ENCODE peak calls at places on chromosome 18, in seven cellular contexts. K is SK-N-SH, Z is HepG2, L is K562, I is GM12878, F is GM12891, P is H1. E is an unnamed sample.
A peak's percentile ranks its signal among the peaks of the same experiment; 100 is the strongest.

GRCh38 chr18:47815486-47816270 is 114.8 kb downstream of the SMAD2 start:
- DNase-seq in K (no peak), Z (no peak), L (peak; percentile 12), I (no peak), F (no peak), P (no peak), E (no peak)

GRCh38 chr18:48662021-48662661 is 123.3 kb downstream of the CTIF start:
- DNase-seq in K (no peak), Z (peak; percentile 70), L (no peak), I (no peak), F (no peak), P (no peak), E (no peak)

GRCh38 chr18:48663931-48664847 is 125.4 kb downstream of the CTIF start:
- DNase-seq in K (peak; percentile 84), Z (peak; percentile 42), L (peak; percentile 72), I (no peak), F (peak; percentile 73), P (peak; percentile 99), E (peak; percentile 75)

GRCh38 chr18:67417864-67418523 is 98.5 kb downstream of the DSEL start:
- DNase-seq in K (no peak), Z (peak; percentile 23), L (no peak), I (peak; percentile 5), F (peak; percentile 5), P (no peak), E (no peak)

GRCh38 chr18:48292229-48292628 is 117.0 kb downstream of the ZBTB7C start:
- DNase-seq in K (no peak), Z (no peak), L (no peak), I (no peak), F (no peak), P (peak; percentile 11), E (no peak)

GRCh38 chr18:52394602-52395001 is 54.6 kb downstream of the DCC start:
- DNase-seq in K (no peak), Z (no peak), L (no peak), I (peak; percentile 52), F (no peak), P (no peak), E (no peak)

GRCh38 chr18:59505311-59505710 is 146.2 kb upstream of the LMAN1 start:
- DNase-seq in K (no peak), Z (no peak), L (no peak), I (no peak), F (no peak), P (no peak), E (no peak)

GRCh38 chr18:29164993-29165599 is 988.2 kb upstream of the CDH2 start:
- DNase-seq in K (no peak), Z (peak; percentile 13), L (no peak), I (no peak), F (no peak), P (no peak), E (no peak)

GRCh38 chr18:25832008-25832604 is 258.3 kb downstream of the SS18 start:
- DNase-seq in K (peak; percentile 62), Z (peak; percentile 25), L (peak; percentile 63), I (no peak), F (peak; percentile 29), P (peak; percentile 83), E (peak; percentile 11)

GRCh38 chr18:23433360-23433759 is 19.7 kb upstream of the RIOK3 start:
- DNase-seq in K (no peak), Z (no peak), L (peak; percentile 66), I (no peak), F (no peak), P (no peak), E (no peak)

GRCh38 chr18:74963820-74964446 is 245.0 kb downstream of the PTGR3 start:
- DNase-seq in K (peak; percentile 36), Z (peak; percentile 48), L (peak; percentile 6), I (no peak), F (no peak), P (no peak), E (no peak)

GRCh38 chr18:53375641-53376040 is 848.8 kb downstream of the MBD2 start:
- DNase-seq in K (no peak), Z (no peak), L (no peak), I (no peak), F (no peak), P (no peak), E (no peak)

GRCh38 chr18:48542513-48543181 is 3.8 kb downstream of the CTIF start:
- DNase-seq in K (no peak), Z (no peak), L (peak; percentile 16), I (no peak), F (no peak), P (peak; percentile 53), E (no peak)

GRCh38 chr18:60570172-60570571 is 197.6 kb upstream of the MC4R start:
- DNase-seq in K (no peak), Z (no peak), L (no peak), I (no peak), F (no peak), P (no peak), E (no peak)

GRCh38 chr18:27428120-27428519 is 243.0 kb upstream of the CHST9 start:
- DNase-seq in K (no peak), Z (no peak), L (no peak), I (no peak), F (no peak), P (no peak), E (no peak)

GRCh38 chr18:2906522-2907458 is 60.0 kb downstream of the EMILIN2 start:
- DNase-seq in K (peak; percentile 87), Z (peak; percentile 12), L (peak; percentile 83), I (no peak), F (peak; percentile 77), P (peak; percentile 77), E (peak; percentile 71)

GRCh38 chr18:48913201-48913600 is 37.6 kb downstream of the SMAD7 start:
- DNase-seq in K (no peak), Z (no peak), L (no peak), I (no peak), F (no peak), P (no peak), E (no peak)

GRCh38 chr18:63207825-63208224 is 111.7 kb downstream of the BCL2 start:
- DNase-seq in K (no peak), Z (no peak), L (no peak), I (no peak), F (no peak), P (no peak), E (no peak)

GRCh38 chr18:52319423-52319822 is 20.6 kb upstream of the DCC start:
- DNase-seq in K (no peak), Z (no peak), L (no peak), I (no peak), F (no peak), P (no peak), E (no peak)

GRCh38 chr18:33802955-33803354 is 224.9 kb downstream of the ASXL3 start:
- DNase-seq in K (no peak), Z (no peak), L (no peak), I (no peak), F (no peak), P (no peak), E (no peak)

GRCh38 chr18:6949800-6950586 is 167.6 kb downstream of the LAMA1 start:
- DNase-seq in K (no peak), Z (no peak), L (no peak), I (no peak), F (no peak), P (no peak), E (no peak)

GRCh38 chr18:74196220-74197119 is 48.1 kb downstream of the TIMM21 start:
- DNase-seq in K (peak; percentile 87), Z (peak; percentile 76), L (peak; percentile 68), I (peak; percentile 36), F (peak; percentile 66), P (no peak), E (peak; percentile 48)

GRCh38 chr18:34866739-34867138 is 156.6 kb downstream of the DTNA start:
- DNase-seq in K (peak; percentile 54), Z (no peak), L (no peak), I (no peak), F (no peak), P (no peak), E (no peak)
- TF ChIP-seq TAF1 in K (no peak), Z (no peak), L (no peak), I (no peak), F (no peak), P (no peak), E (no peak)

GRCh38 chr18:42641996-42642395 is 473.5 kb downstream of the RIT2 start:
- DNase-seq in K (no peak), Z (no peak), L (no peak), I (no peak), F (no peak), P (no peak), E (no peak)

GRCh38 chr18:42635378-42636048 is 480.0 kb downstream of the RIT2 start:
- DNase-seq in K (peak; percentile 7), Z (no peak), L (no peak), I (no peak), F (no peak), P (no peak), E (no peak)

GRCh38 chr18:42644729-42645131 is 470.8 kb downstream of the RIT2 start:
- DNase-seq in K (peak; percentile 4), Z (no peak), L (no peak), I (no peak), F (no peak), P (no peak), E (no peak)

GRCh38 chr18:42636309-42636708 is 479.2 kb downstream of the RIT2 start:
- DNase-seq in K (no peak), Z (no peak), L (no peak), I (no peak), F (no peak), P (no peak), E (no peak)

DNA sequence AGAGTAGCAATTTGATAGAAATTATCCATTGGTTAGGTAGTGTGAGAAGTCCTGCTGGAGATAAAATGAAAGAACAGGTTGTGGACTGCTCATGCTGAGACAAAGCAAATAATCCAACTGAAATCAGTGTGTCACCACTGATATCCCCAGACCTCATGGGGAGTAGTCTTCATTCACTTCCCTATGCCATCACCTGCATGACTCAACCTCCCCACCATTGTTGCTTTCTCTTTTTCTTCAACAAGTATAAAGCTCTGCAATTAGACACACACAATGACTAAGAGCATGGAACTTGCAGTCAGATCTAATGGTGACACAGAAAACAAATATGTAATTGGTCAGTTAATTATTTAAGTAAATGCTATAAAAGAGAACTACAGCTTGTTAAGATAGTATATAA is 475.3 kb downstream of the RIT2 start:
- DNase-seq in K (no peak), Z (no peak), L (no peak), I (no peak), F (no peak), P (no peak), E (no peak)
- TF ChIP-seq TAF1 in K (no peak), Z (no peak), L (no peak), I (no peak), F (no peak), P (no peak), E (no peak)

GRCh38 chr18:55346961-55347740 is 240.8 kb downstream of the TCF4 start:
- DNase-seq in K (peak; percentile 27), Z (no peak), L (no peak), I (no peak), F (no peak), P (no peak), E (no peak)
- TF ChIP-seq TAF1 in K (no peak), Z (no peak), L (no peak), I (no peak), F (no peak), P (no peak), E (no peak)

DNA sequence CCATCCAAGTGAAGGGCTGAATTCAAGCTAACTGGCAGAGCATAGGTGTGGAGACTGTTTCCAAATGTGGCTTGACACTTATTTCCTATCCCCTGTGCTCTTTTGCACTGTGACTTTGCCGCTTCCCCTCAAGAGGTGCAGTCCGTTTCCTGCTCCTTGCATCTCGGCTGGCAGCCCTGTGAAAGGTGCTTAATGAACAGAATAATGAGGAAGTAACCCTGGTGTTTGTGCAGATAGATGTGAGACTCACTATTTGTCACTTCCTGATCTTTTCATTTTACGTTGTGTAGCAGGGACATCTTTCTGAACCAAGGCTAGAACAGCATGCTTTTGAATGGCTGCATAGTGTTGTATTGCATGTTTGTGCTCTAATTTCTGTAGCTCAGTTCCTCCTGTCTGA is 60.8 kb downstream of the CEP192 start:
- DNase-seq in K (no peak), Z (no peak), L (no peak), I (peak; percentile 17), F (peak; percentile 13), P (no peak), E (no peak)
- TF ChIP-seq TAF1 in K (no peak), Z (no peak), L (no peak), I (no peak), F (no peak), P (no peak), E (no peak)

E was measured in GM12892.